ENCODE peak calls at places on chromosomes 6 and 20, in five cellular contexts. L is IMR-90; Y is spleen; F is CD8-positive, alpha-beta memory T cell; Z is CD8-positive, alpha-beta T cell. Q is an unnamed sample.

GRCh38 chr6:5763407-5763806 is 243.3 kb downstream of the NRN1 start:
- DNase-seq in Y (no peak), L (peak; percentile 31), Z (no peak), F (no peak), Q (no peak)

GRCh38 chr20:4896119-4896700 is 105.1 kb downstream of the SLC23A2 start:
- DNase-seq in Y (no peak), L (no peak), Z (no peak), F (no peak), Q (no peak)

GRCh38 chr6:126268087-126268486 is 71.8 kb upstream of the CENPW start:
- DNase-seq in F (no peak), Y (no peak), L (no peak), Z (no peak), Q (no peak)

GRCh38 chr6:127808118-127808517 is 92.7 kb downstream of the THEMIS start:
- DNase-seq in Y (no peak), L (no peak), Z (no peak), F (no peak), Q (no peak)

GRCh38 chr6:93183513-93183912 is 235.8 kb downstream of the EPHA7 start:
- DNase-seq in Z (no peak), Y (no peak), L (no peak), F (no peak), Q (no peak)

GRCh38 chr6:168192195-168192900 is 113.3 kb upstream of the FRMD1 start:
- DNase-seq in Z (no peak), L (no peak), Y (no peak), F (no peak), Q (no peak)

GRCh38 chr6:140744648-140745320 is 1370.3 kb upstream of the CITED2 start:
- DNase-seq in Y (no peak), L (peak; percentile 69), Z (no peak), F (no peak), Q (no peak)

GRCh38 chr20:9021216-9021615 is 47.7 kb upstream of the PLCB4 start:
- DNase-seq in L (no peak), Z (no peak), F (no peak), Y (no peak), Q (no peak)

GRCh38 chr20:24406761-24407550 is 62.5 kb upstream of the SYNDIG1 start:
- DNase-seq in Y (no peak), Z (no peak), F (no peak), L (no peak), Q (no peak)

GRCh38 chr20:18272451-18272850 is 15.9 kb upstream of the ZNF133 start:
- DNase-seq in L (no peak), F (no peak), Z (no peak), Y (no peak), Q (no peak)

GRCh38 chr6:52087498-52087999 is at the start of gene PKHD1:
- DNase-seq in Y (no peak), F (no peak), Z (no peak), L (peak; percentile 13), Q (no peak)

GRCh38 chr20:50346372-50347347 is 156.0 kb downstream of the CEBPB start:
- DNase-seq in L (peak; percentile 92), Z (no peak), F (no peak), Y (peak; percentile 88), Q (no peak)

GRCh38 chr6:13917141-13917540 is 7.6 kb upstream of the RNF182 start:
- DNase-seq in L (no peak), F (no peak), Y (no peak), Z (no peak), Q (no peak)

GRCh38 chr6:13233106-13233505 is 95.2 kb downstream of the TBC1D7 start:
- DNase-seq in L (no peak), F (no peak), Y (no peak), Z (no peak), Q (no peak)

GRCh38 chr6:132830236-132830799 is 15.9 kb downstream of the RPS12 start:
- DNase-seq in Y (no peak), F (no peak), L (peak; percentile 59), Z (no peak), Q (no peak)

GRCh38 chr6:85594197-85594930 is 706 bp upstream of the SNX14 start:
- DNase-seq in Y (no peak), L (peak; percentile 30), F (no peak), Z (no peak), Q (peak; percentile 32)

GRCh38 chr20:58699246-58700107 is 6.9 kb downstream of the NPEPL1 start:
- DNase-seq in F (no peak), Y (peak; percentile 66), L (no peak), Z (no peak), Q (no peak)

GRCh38 chr6:163170294-163170883 is 244.1 kb upstream of the QKI start:
- DNase-seq in L (no peak), Z (peak; percentile 16), Y (no peak), F (no peak), Q (no peak)

GRCh38 chr20:36645998-36646397 is at the start of gene SLA2:
- DNase-seq in Z (peak; percentile 72), L (no peak), F (peak; percentile 75), Y (peak; percentile 92), Q (peak; percentile 51)

GRCh38 chr6:79833806-79834205 is 113.5 kb downstream of the ELOVL4 start:
- DNase-seq in Z (no peak), L (no peak), F (no peak), Y (no peak), Q (no peak)

DNA sequence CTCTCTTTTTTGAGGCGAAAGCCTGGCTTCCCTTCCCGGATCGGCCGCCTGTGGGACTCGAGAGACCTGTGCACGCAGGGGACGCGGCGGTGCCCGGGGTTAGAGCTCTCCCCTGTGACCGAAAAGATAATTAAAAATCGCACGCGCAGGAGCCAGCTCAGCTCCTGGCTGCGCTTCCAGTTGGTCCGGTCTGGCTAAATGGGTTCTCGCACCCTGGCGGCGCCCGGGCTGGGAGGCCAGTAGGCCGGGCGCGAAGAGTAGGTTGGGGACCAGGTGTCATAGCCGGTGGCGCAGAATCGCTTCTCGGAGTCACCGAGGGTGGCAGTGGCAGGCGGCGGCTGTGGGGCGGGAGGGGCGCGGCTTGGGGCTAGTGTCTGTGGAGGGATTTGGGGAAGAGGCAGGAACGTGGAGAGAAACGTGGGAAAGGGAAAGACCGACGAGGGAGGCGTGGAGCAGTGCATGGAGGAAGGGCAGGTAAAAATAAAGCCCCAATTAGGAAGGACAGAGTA is 41.9 kb upstream of the SUPT3H start:
- DNase-seq in Z (peak; percentile 65), Y (peak; percentile 89), F (peak; percentile 49), L (no peak), Q (peak; percentile 36)
- H3K4me3 ChIP-seq in Z (peak overlapping the region; percentile 64), Y (peak overlapping the region; percentile 66), F (peak overlapping the region; percentile 46), L (peak overlapping the region; percentile 35), Q (peak overlapping the region; percentile 89)

GRCh38 chr6:110881929-110882629 is 7.5 kb downstream of the AMD1 start:
- DNase-seq in Z (no peak), Y (no peak), L (peak; percentile 44), F (no peak), Q (no peak)
- H3K4me1 ChIP-seq in Z (peaks cover 92% of the 10 kb centered on the region), Y (peaks cover 65% of the 10 kb centered on the region), L (peaks cover 18% of the 10 kb centered on the region), F (peaks cover 87% of the 10 kb centered on the region), Q (peaks cover 63% of the 10 kb centered on the region)

DNA sequence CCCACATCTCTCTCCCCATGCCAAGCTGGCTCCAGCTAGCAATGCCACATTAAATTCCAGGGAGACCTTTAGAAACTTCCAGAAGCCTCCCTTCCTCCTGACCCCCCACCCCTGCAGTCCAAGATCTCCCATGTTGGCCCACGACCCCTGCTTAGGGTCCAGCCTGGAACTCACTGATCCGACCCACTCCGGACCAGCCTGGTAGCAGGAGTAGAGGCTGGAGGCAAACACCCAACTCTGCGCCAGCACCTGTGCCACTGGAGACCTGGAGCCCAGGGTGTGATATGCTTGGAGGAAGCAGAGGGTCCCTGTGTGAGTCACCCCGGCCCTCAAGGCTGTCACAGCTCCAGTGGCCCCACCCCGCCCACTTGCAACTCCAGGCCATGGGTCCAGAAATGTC is 3.3 kb upstream of the ULBP1 start:
- DNase-seq in F (no peak), L (no peak), Z (no peak), Y (no peak), Q (no peak)
- H3K36me3 ChIP-seq in F (no peaks in the 10 kb centered on the region), L (no peaks in the 10 kb centered on the region), Z (no peaks in the 10 kb centered on the region), Y (no peaks in the 10 kb centered on the region), Q (no peaks in the 10 kb centered on the region)

GRCh38 chr6:114172861-114173260 is 170.0 kb downstream of the HS3ST5 start:
- DNase-seq in Y (no peak), F (no peak), L (no peak), Z (no peak), Q (no peak)
- H3K4me3 ChIP-seq in Y (no peak overlapping the region), F (no peak overlapping the region), L (no peak overlapping the region), Z (no peak overlapping the region), Q (no peak overlapping the region)

GRCh38 chr6:145453376-145453775 is 281.9 kb downstream of the EPM2A start:
- DNase-seq in F (no peak), Z (no peak), L (no peak), Y (no peak), Q (no peak)
- H3K4me1 ChIP-seq in F (no peaks in the 10 kb centered on the region), Z (no peaks in the 10 kb centered on the region), L (no peaks in the 10 kb centered on the region), Y (no peaks in the 10 kb centered on the region), Q (no peaks in the 10 kb centered on the region)

GRCh38 chr6:8187209-8187608 is 84.9 kb upstream of the EEF1E1 start:
- DNase-seq in Z (no peak), Y (no peak), F (no peak), L (no peak), Q (no peak)
- H3K36me3 ChIP-seq in Z (no peaks in the 10 kb centered on the region), Y (no peaks in the 10 kb centered on the region), F (no peaks in the 10 kb centered on the region), L (no peaks in the 10 kb centered on the region), Q (no peaks in the 10 kb centered on the region)

GRCh38 chr6:165805067-165805525 is 142.1 kb upstream of the PDE10A start:
- DNase-seq in L (no peak), F (no peak), Y (no peak), Z (no peak), Q (no peak)
- H3K4me3 ChIP-seq in L (no peak overlapping the region), F (no peak overlapping the region), Y (no peak overlapping the region), Z (no peak overlapping the region), Q (no peak overlapping the region)

GRCh38 chr6:39812496-39812852 is 20.3 kb downstream of the DAAM2 start:
- DNase-seq in F (no peak), Y (no peak), Z (no peak), L (no peak), Q (no peak)
- H3K4me1 ChIP-seq in F (no peaks in the 10 kb centered on the region), Y (peaks cover 8% of the 10 kb centered on the region), Z (no peaks in the 10 kb centered on the region), L (peaks cover 16% of the 10 kb centered on the region), Q (no peaks in the 10 kb centered on the region)

DNA sequence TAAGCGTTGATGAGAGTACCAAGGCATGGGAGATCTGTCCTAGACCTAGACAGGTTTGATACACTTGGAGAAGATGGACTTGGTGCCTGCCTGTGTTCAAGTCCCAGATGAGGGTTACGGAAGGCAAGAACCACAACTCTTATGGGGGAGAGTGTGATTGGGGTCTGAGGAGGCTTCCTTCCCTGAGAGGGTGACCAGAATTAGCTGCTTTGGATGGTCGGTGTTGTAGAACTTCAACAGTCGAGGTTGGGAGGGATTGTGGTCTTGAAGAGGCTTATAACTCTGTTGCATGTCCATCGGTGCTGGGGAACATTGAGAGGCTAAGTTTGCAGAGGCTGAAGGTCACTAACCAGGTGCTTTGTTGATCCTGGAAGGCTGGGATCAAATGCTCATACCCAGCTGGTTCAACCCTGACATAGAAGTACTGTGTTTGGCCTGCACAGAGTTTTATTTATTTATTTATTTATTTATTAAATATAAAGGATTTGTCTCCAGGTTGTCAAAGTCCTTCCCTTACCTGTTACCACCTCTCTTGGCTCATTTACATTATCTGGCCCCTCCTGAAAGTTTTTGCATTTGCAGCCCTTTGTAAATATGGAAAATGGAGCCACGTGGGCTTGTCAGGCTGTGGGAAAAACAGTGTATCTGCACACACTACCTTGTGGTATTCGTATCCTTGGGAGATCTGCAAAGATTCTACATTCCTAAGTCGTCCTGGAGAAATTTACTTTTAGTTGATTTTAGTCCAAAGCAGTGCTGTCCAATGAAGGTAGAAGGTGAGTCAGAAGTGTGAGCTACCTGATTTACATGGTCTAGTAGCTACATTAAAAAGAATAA is 15.8 kb upstream of the EFCAB8 start:
- DNase-seq in F (no peak), Y (no peak), L (no peak), Z (no peak), Q (no peak)
- H3K36me3 ChIP-seq in F (peaks cover 56% of the 10 kb centered on the region), Y (peaks cover 2% of the 10 kb centered on the region), L (peaks cover 45% of the 10 kb centered on the region), Z (peaks cover 44% of the 10 kb centered on the region), Q (peaks cover 78% of the 10 kb centered on the region)

Q was measured in effector memory CD4-positive, alpha-beta T cell.